ENCODE peak calls at places on chromosome 16, in five cellular contexts. One of them, this sample, is unnamed.
A peak's percentile ranks its signal among the peaks of the same experiment; 100 is the strongest.

GRCh38 chr16:85639529-85640253 is 26.6 kb downstream of the GSE1 start:
- ATAC-seq in activated CD8-positive, alpha-beta memory T cell treated with anti-CD3 and anti-CD28 coated beads, Interleukin-2, amount 10 ng/mL, durations not matched to agents 7 days and 5 days: no peak
- ATAC-seq in naive B cell: no peak
- ATAC-seq in PC-3: no peak
- ATAC-seq in heart right ventricle: peak; percentile 88
- ATAC-seq in this sample: no peak

GRCh38 chr16:78390070-78390469 is 290.6 kb downstream of the WWOX start:
- ATAC-seq in PC-3: no peak
- ATAC-seq in naive B cell: no peak
- ATAC-seq in heart right ventricle: no peak
- ATAC-seq in activated CD8-positive, alpha-beta memory T cell treated with anti-CD3 and anti-CD28 coated beads, Interleukin-2, amount 10 ng/mL, durations not matched to agents 7 days and 5 days: no peak
- ATAC-seq in this sample: no peak

GRCh38 chr16:2777231-2777902 is at the start of gene ELOB:
- ATAC-seq in activated CD8-positive, alpha-beta memory T cell treated with anti-CD3 and anti-CD28 coated beads, Interleukin-2, amount 10 ng/mL, durations not matched to agents 7 days and 5 days: peak; percentile 95
- ATAC-seq in naive B cell: peak; percentile 93
- ATAC-seq in PC-3: peak; percentile 92
- ATAC-seq in heart right ventricle: peak; percentile 92
- ATAC-seq in this sample: peak; percentile 94

GRCh38 chr16:81861503-81861902 is 82.4 kb downstream of the PLCG2 start:
- ATAC-seq in naive B cell: no peak
- ATAC-seq in PC-3: no peak
- ATAC-seq in activated CD8-positive, alpha-beta memory T cell treated with anti-CD3 and anti-CD28 coated beads, Interleukin-2, amount 10 ng/mL, durations not matched to agents 7 days and 5 days: peak; percentile 57
- ATAC-seq in heart right ventricle: peak; percentile 62
- ATAC-seq in this sample: no peak

GRCh38 chr16:57128787-57129389 is 36.5 kb downstream of the CPNE2 start:
- ATAC-seq in naive B cell: no peak
- ATAC-seq in heart right ventricle: no peak
- ATAC-seq in PC-3: no peak
- ATAC-seq in activated CD8-positive, alpha-beta memory T cell treated with anti-CD3 and anti-CD28 coated beads, Interleukin-2, amount 10 ng/mL, durations not matched to agents 7 days and 5 days: peak; percentile 81
- ATAC-seq in this sample: no peak

GRCh38 chr16:79653337-79654000 is 52.9 kb upstream of the MAF start:
- ATAC-seq in activated CD8-positive, alpha-beta memory T cell treated with anti-CD3 and anti-CD28 coated beads, Interleukin-2, amount 10 ng/mL, durations not matched to agents 7 days and 5 days: no peak
- ATAC-seq in naive B cell: no peak
- ATAC-seq in heart right ventricle: peak; percentile 80
- ATAC-seq in PC-3: no peak
- ATAC-seq in this sample: no peak

GRCh38 chr16:84999857-85000480 is 11.4 kb downstream of the ZDHHC7 start:
- ATAC-seq in heart right ventricle: no peak
- ATAC-seq in PC-3: no peak
- ATAC-seq in activated CD8-positive, alpha-beta memory T cell treated with anti-CD3 and anti-CD28 coated beads, Interleukin-2, amount 10 ng/mL, durations not matched to agents 7 days and 5 days: no peak
- ATAC-seq in naive B cell: no peak
- ATAC-seq in this sample: no peak

GRCh38 chr16:16101585-16101984 is 121.7 kb downstream of the ABCC6 start:
- ATAC-seq in heart right ventricle: no peak
- ATAC-seq in activated CD8-positive, alpha-beta memory T cell treated with anti-CD3 and anti-CD28 coated beads, Interleukin-2, amount 10 ng/mL, durations not matched to agents 7 days and 5 days: no peak
- ATAC-seq in naive B cell: no peak
- ATAC-seq in PC-3: no peak
- ATAC-seq in this sample: no peak

GRCh38 chr16:88445583-88445960 is 7.5 kb upstream of the ZFPM1 start:
- ATAC-seq in heart right ventricle: no peak
- ATAC-seq in PC-3: no peak
- ATAC-seq in activated CD8-positive, alpha-beta memory T cell treated with anti-CD3 and anti-CD28 coated beads, Interleukin-2, amount 10 ng/mL, durations not matched to agents 7 days and 5 days: no peak
- ATAC-seq in naive B cell: no peak
- ATAC-seq in this sample: no peak

GRCh38 chr16:50550035-50550434 is 1.8 kb downstream of the NKD1 start:
- ATAC-seq in heart right ventricle: no peak
- ATAC-seq in activated CD8-positive, alpha-beta memory T cell treated with anti-CD3 and anti-CD28 coated beads, Interleukin-2, amount 10 ng/mL, durations not matched to agents 7 days and 5 days: no peak
- ATAC-seq in PC-3: no peak
- ATAC-seq in naive B cell: no peak
- ATAC-seq in this sample: no peak

GRCh38 chr16:85974428-85975375 is 75.7 kb downstream of the IRF8 start:
- ATAC-seq in activated CD8-positive, alpha-beta memory T cell treated with anti-CD3 and anti-CD28 coated beads, Interleukin-2, amount 10 ng/mL, durations not matched to agents 7 days and 5 days: no peak
- ATAC-seq in naive B cell: no peak
- ATAC-seq in heart right ventricle: no peak
- ATAC-seq in PC-3: no peak
- ATAC-seq in this sample: no peak

GRCh38 chr16:83843657-83844056 is 35.9 kb downstream of the HSBP1 start:
- ATAC-seq in heart right ventricle: no peak
- ATAC-seq in naive B cell: peak; percentile 50
- ATAC-seq in activated CD8-positive, alpha-beta memory T cell treated with anti-CD3 and anti-CD28 coated beads, Interleukin-2, amount 10 ng/mL, durations not matched to agents 7 days and 5 days: no peak
- ATAC-seq in PC-3: no peak
- ATAC-seq in this sample: peak; percentile 78

GRCh38 chr16:48160575-48160974 is 4.8 kb upstream of the ABCC12 start:
- ATAC-seq in activated CD8-positive, alpha-beta memory T cell treated with anti-CD3 and anti-CD28 coated beads, Interleukin-2, amount 10 ng/mL, durations not matched to agents 7 days and 5 days: no peak
- ATAC-seq in heart right ventricle: no peak
- ATAC-seq in PC-3: no peak
- ATAC-seq in naive B cell: no peak
- ATAC-seq in this sample: no peak

GRCh38 chr16:74862743-74863244 is 88.2 kb upstream of the FA2H start:
- ATAC-seq in PC-3: peak; percentile 57
- ATAC-seq in naive B cell: no peak
- ATAC-seq in activated CD8-positive, alpha-beta memory T cell treated with anti-CD3 and anti-CD28 coated beads, Interleukin-2, amount 10 ng/mL, durations not matched to agents 7 days and 5 days: peak; percentile 23
- ATAC-seq in heart right ventricle: no peak
- ATAC-seq in this sample: peak; percentile 68

GRCh38 chr16:19881783-19882182 is 2.9 kb downstream of the GPRC5B start:
- ATAC-seq in PC-3: no peak
- ATAC-seq in activated CD8-positive, alpha-beta memory T cell treated with anti-CD3 and anti-CD28 coated beads, Interleukin-2, amount 10 ng/mL, durations not matched to agents 7 days and 5 days: no peak
- ATAC-seq in heart right ventricle: no peak
- ATAC-seq in naive B cell: no peak
- ATAC-seq in this sample: no peak

GRCh38 chr16:4839942-4840341 is 7.1 kb downstream of the GLYR1 start:
- ATAC-seq in activated CD8-positive, alpha-beta memory T cell treated with anti-CD3 and anti-CD28 coated beads, Interleukin-2, amount 10 ng/mL, durations not matched to agents 7 days and 5 days: no peak
- ATAC-seq in PC-3: no peak
- ATAC-seq in heart right ventricle: no peak
- ATAC-seq in naive B cell: no peak
- ATAC-seq in this sample: no peak

GRCh38 chr16:3157229-3158013 is 22.6 kb downstream of the ZNF213 start:
- ATAC-seq in naive B cell: peak; percentile 30
- ATAC-seq in activated CD8-positive, alpha-beta memory T cell treated with anti-CD3 and anti-CD28 coated beads, Interleukin-2, amount 10 ng/mL, durations not matched to agents 7 days and 5 days: peak; percentile 11
- ATAC-seq in PC-3: peak; percentile 42
- ATAC-seq in heart right ventricle: peak; percentile 36
- ATAC-seq in this sample: peak; percentile 4

GRCh38 chr16:640614-641013 is 1.0 kb upstream of the MCRIP2 start:
- ATAC-seq in PC-3: no peak
- ATAC-seq in activated CD8-positive, alpha-beta memory T cell treated with anti-CD3 and anti-CD28 coated beads, Interleukin-2, amount 10 ng/mL, durations not matched to agents 7 days and 5 days: no peak
- ATAC-seq in naive B cell: no peak
- ATAC-seq in heart right ventricle: no peak
- ATAC-seq in this sample: no peak